ENCODE peak calls at places on chromosome 2, in four cellular contexts. One of them, this sample, is unnamed.

GRCh38 chr2:226357816-226358215 is 441.8 kb downstream of the IRS1 start:
- DNase-seq in lung microvascular endothelial cell: no peak
- DNase-seq in M059J: no peak
- DNase-seq in NCI-H748 treated with DMSO at 0.1 percent for 48 hours: no peak
- DNase-seq in this sample: no peak

GRCh38 chr2:231531408-231532188 is 1.4 kb upstream of the NMUR1 start:
- DNase-seq in lung microvascular endothelial cell: no peak
- DNase-seq in M059J: peak
- DNase-seq in NCI-H748 treated with DMSO at 0.1 percent for 48 hours: no peak
- DNase-seq in this sample: no peak

GRCh38 chr2:99389371-99389770 is 52.2 kb downstream of the EIF5B start:
- DNase-seq in lung microvascular endothelial cell: no peak
- DNase-seq in M059J: no peak
- DNase-seq in NCI-H748 treated with DMSO at 0.1 percent for 48 hours: no peak
- DNase-seq in this sample: no peak

GRCh38 chr2:178401994-178402437 is 49.0 kb downstream of the PRKRA start:
- DNase-seq in lung microvascular endothelial cell: no peak
- DNase-seq in M059J: no peak
- DNase-seq in NCI-H748 treated with DMSO at 0.1 percent for 48 hours: no peak
- DNase-seq in this sample: no peak

GRCh38 chr2:221323513-221323912 is 248.6 kb downstream of the EPHA4 start:
- DNase-seq in lung microvascular endothelial cell: no peak
- DNase-seq in M059J: no peak
- DNase-seq in NCI-H748 treated with DMSO at 0.1 percent for 48 hours: no peak
- DNase-seq in this sample: no peak

GRCh38 chr2:46294185-46294836 is 2.9 kb upstream of the EPAS1 start:
- DNase-seq in lung microvascular endothelial cell: peak
- DNase-seq in M059J: peak
- DNase-seq in NCI-H748 treated with DMSO at 0.1 percent for 48 hours: no peak
- DNase-seq in this sample: no peak

GRCh38 chr2:10575566-10576300 is 114.0 kb downstream of the NOL10 start:
- DNase-seq in lung microvascular endothelial cell: peak
- DNase-seq in M059J: peak
- DNase-seq in NCI-H748 treated with DMSO at 0.1 percent for 48 hours: no peak
- DNase-seq in this sample: peak

GRCh38 chr2:20611077-20611843 is 39.6 kb downstream of the HS1BP3 start:
- DNase-seq in lung microvascular endothelial cell: peak
- DNase-seq in M059J: peak
- DNase-seq in NCI-H748 treated with DMSO at 0.1 percent for 48 hours: no peak
- DNase-seq in this sample: peak

GRCh38 chr2:159906315-159906714 is 108.3 kb upstream of the CD302 start:
- DNase-seq in lung microvascular endothelial cell: no peak
- DNase-seq in M059J: no peak
- DNase-seq in NCI-H748 treated with DMSO at 0.1 percent for 48 hours: no peak
- DNase-seq in this sample: no peak

GRCh38 chr2:3535794-3536681 is 16.7 kb upstream of the ADI1 start:
- DNase-seq in lung microvascular endothelial cell: peak
- DNase-seq in M059J: peak
- DNase-seq in NCI-H748 treated with DMSO at 0.1 percent for 48 hours: no peak
- DNase-seq in this sample: peak

GRCh38 chr2:73823916-73824523 is 4.7 kb upstream of the STAMBP start:
- DNase-seq in lung microvascular endothelial cell: peak
- DNase-seq in M059J: peak
- DNase-seq in NCI-H748 treated with DMSO at 0.1 percent for 48 hours: peak
- DNase-seq in this sample: peak

GRCh38 chr2:95008311-95008710 is 17.2 kb upstream of the MAL start:
- DNase-seq in lung microvascular endothelial cell: no peak
- DNase-seq in M059J: no peak
- DNase-seq in NCI-H748 treated with DMSO at 0.1 percent for 48 hours: no peak
- DNase-seq in this sample: peak

GRCh38 chr2:38748391-38748790 is 2.8 kb downstream of the SRSF7 start:
- DNase-seq in lung microvascular endothelial cell: no peak
- DNase-seq in M059J: no peak
- DNase-seq in NCI-H748 treated with DMSO at 0.1 percent for 48 hours: no peak
- DNase-seq in this sample: no peak

GRCh38 chr2:120861191-120861575 is 125.5 kb downstream of the GLI2 start:
- DNase-seq in lung microvascular endothelial cell: no peak
- DNase-seq in M059J: no peak
- DNase-seq in NCI-H748 treated with DMSO at 0.1 percent for 48 hours: no peak
- DNase-seq in this sample: no peak

GRCh38 chr2:128978155-128978707 is 659.6 kb upstream of the HS6ST1 start:
- DNase-seq in lung microvascular endothelial cell: no peak
- DNase-seq in M059J: no peak
- DNase-seq in NCI-H748 treated with DMSO at 0.1 percent for 48 hours: no peak
- DNase-seq in this sample: peak

GRCh38 chr2:26631815-26632214 is 9.4 kb downstream of the CIB4 start:
- DNase-seq in lung microvascular endothelial cell: no peak
- DNase-seq in M059J: no peak
- DNase-seq in NCI-H748 treated with DMSO at 0.1 percent for 48 hours: no peak
- DNase-seq in this sample: no peak

GRCh38 chr2:118588826-118589225 is 258.6 kb downstream of the EN1 start:
- DNase-seq in lung microvascular endothelial cell: no peak
- DNase-seq in M059J: no peak
- DNase-seq in NCI-H748 treated with DMSO at 0.1 percent for 48 hours: no peak
- DNase-seq in this sample: no peak

GRCh38 chr2:10810175-10811161 is 2.1 kb downstream of the PDIA6 start:
- DNase-seq in lung microvascular endothelial cell: peak
- DNase-seq in M059J: no peak
- DNase-seq in NCI-H748 treated with DMSO at 0.1 percent for 48 hours: no peak
- DNase-seq in this sample: peak

GRCh38 chr2:128641421-128642095 is 322.9 kb upstream of the HS6ST1 start:
- DNase-seq in lung microvascular endothelial cell: no peak
- DNase-seq in M059J: no peak
- DNase-seq in NCI-H748 treated with DMSO at 0.1 percent for 48 hours: no peak
- DNase-seq in this sample: no peak

GRCh38 chr2:45731146-45731545 is 79.7 kb downstream of the PRKCE start:
- DNase-seq in lung microvascular endothelial cell: no peak
- DNase-seq in M059J: peak
- DNase-seq in NCI-H748 treated with DMSO at 0.1 percent for 48 hours: no peak
- DNase-seq in this sample: peak

GRCh38 chr2:42224422-42225067 is 55.4 kb downstream of the EML4 start:
- DNase-seq in lung microvascular endothelial cell: no peak
- DNase-seq in M059J: no peak
- DNase-seq in NCI-H748 treated with DMSO at 0.1 percent for 48 hours: peak
- DNase-seq in this sample: no peak

GRCh38 chr2:202429164-202429980 is 53.2 kb downstream of the BMPR2 start:
- DNase-seq in lung microvascular endothelial cell: peak
- DNase-seq in M059J: no peak
- DNase-seq in NCI-H748 treated with DMSO at 0.1 percent for 48 hours: no peak
- DNase-seq in this sample: no peak

GRCh38 chr2:17579605-17580318 is 39.3 kb downstream of the VSNL1 start:
- DNase-seq in lung microvascular endothelial cell: no peak
- DNase-seq in M059J: no peak
- DNase-seq in NCI-H748 treated with DMSO at 0.1 percent for 48 hours: no peak
- DNase-seq in this sample: no peak

GRCh38 chr2:181810823-181811695 is 80.5 kb upstream of the ITPRID2 start:
- DNase-seq in lung microvascular endothelial cell: peak
- DNase-seq in M059J: peak
- DNase-seq in NCI-H748 treated with DMSO at 0.1 percent for 48 hours: no peak
- DNase-seq in this sample: peak

GRCh38 chr2:172278642-172279041 is 148.7 kb upstream of the ITGA6 start:
- DNase-seq in lung microvascular endothelial cell: no peak
- DNase-seq in M059J: no peak
- DNase-seq in NCI-H748 treated with DMSO at 0.1 percent for 48 hours: no peak
- DNase-seq in this sample: no peak

GRCh38 chr2:200380139-200380561 is 73.7 kb downstream of the SPATS2L start:
- DNase-seq in lung microvascular endothelial cell: no peak
- DNase-seq in M059J: peak
- DNase-seq in NCI-H748 treated with DMSO at 0.1 percent for 48 hours: no peak
- DNase-seq in this sample: no peak

GRCh38 chr2:140502951-140503630 is 1627.7 kb downstream of the LRP1B start:
- DNase-seq in lung microvascular endothelial cell: no peak
- DNase-seq in M059J: peak
- DNase-seq in NCI-H748 treated with DMSO at 0.1 percent for 48 hours: no peak
- DNase-seq in this sample: peak

GRCh38 chr2:197821550-197822218 is 17.3 kb downstream of the PLCL1 start:
- DNase-seq in lung microvascular endothelial cell: no peak
- DNase-seq in M059J: no peak
- DNase-seq in NCI-H748 treated with DMSO at 0.1 percent for 48 hours: no peak
- DNase-seq in this sample: no peak

GRCh38 chr2:86025229-86025820 is 80.4 kb downstream of the POLR1A start:
- DNase-seq in lung microvascular endothelial cell: no peak
- DNase-seq in M059J: peak
- DNase-seq in NCI-H748 treated with DMSO at 0.1 percent for 48 hours: no peak
- DNase-seq in this sample: no peak

GRCh38 chr2:60299179-60299578 is 254.3 kb downstream of the BCL11A start:
- DNase-seq in lung microvascular endothelial cell: no peak
- DNase-seq in M059J: no peak
- DNase-seq in NCI-H748 treated with DMSO at 0.1 percent for 48 hours: no peak
- DNase-seq in this sample: no peak

GRCh38 chr2:204177977-204178522 is 241.5 kb downstream of the ICOS start:
- DNase-seq in lung microvascular endothelial cell: peak
- DNase-seq in M059J: peak
- DNase-seq in NCI-H748 treated with DMSO at 0.1 percent for 48 hours: no peak
- DNase-seq in this sample: peak

GRCh38 chr2:18924905-18925691 is 335.7 kb upstream of the NT5C1B start:
- DNase-seq in lung microvascular endothelial cell: no peak
- DNase-seq in M059J: peak
- DNase-seq in NCI-H748 treated with DMSO at 0.1 percent for 48 hours: no peak
- DNase-seq in this sample: peak

GRCh38 chr2:238005528-238005927 is 38.7 kb downstream of the UBE2F start:
- DNase-seq in lung microvascular endothelial cell: no peak
- DNase-seq in M059J: no peak
- DNase-seq in NCI-H748 treated with DMSO at 0.1 percent for 48 hours: no peak
- DNase-seq in this sample: no peak

GRCh38 chr2:98412751-98413445 is 31.8 kb upstream of the INPP4A start:
- DNase-seq in lung microvascular endothelial cell: peak
- DNase-seq in M059J: peak
- DNase-seq in NCI-H748 treated with DMSO at 0.1 percent for 48 hours: peak
- DNase-seq in this sample: peak

GRCh38 chr2:143581989-143582719 is 452.9 kb downstream of the ARHGAP15 start:
- DNase-seq in lung microvascular endothelial cell: no peak
- DNase-seq in M059J: peak
- DNase-seq in NCI-H748 treated with DMSO at 0.1 percent for 48 hours: no peak
- DNase-seq in this sample: no peak

GRCh38 chr2:109497911-109498870 is 115.6 kb downstream of the SEPTIN10 start:
- DNase-seq in lung microvascular endothelial cell: no peak
- DNase-seq in M059J: no peak
- DNase-seq in NCI-H748 treated with DMSO at 0.1 percent for 48 hours: no peak
- DNase-seq in this sample: no peak

GRCh38 chr2:101290711-101291110 is 17.8 kb downstream of the RNF149 start:
- DNase-seq in lung microvascular endothelial cell: no peak
- DNase-seq in M059J: no peak
- DNase-seq in NCI-H748 treated with DMSO at 0.1 percent for 48 hours: no peak
- DNase-seq in this sample: no peak